ENCODE peak calls at places on chromosomes 2 and 18, in seven cellular contexts. G, C, T, N, X, I and Q are unnamed samples.
A peak's percentile ranks its signal among the peaks of the same experiment; 100 is the strongest.

GRCh38 chr2:240250985-240251847 is 110.8 kb upstream of the OTOS start:
- DNase-seq in G (no peak), C (peak; percentile 89), T (no peak), N (peak; percentile 97), X (peak; percentile 92), I (peak; percentile 51), Q (peak; percentile 77)

GRCh38 chr2:203662963-203663362 is 43.5 kb upstream of the CD28 start:
- DNase-seq in G (no peak), C (no peak), T (no peak), N (no peak), X (no peak), I (no peak), Q (no peak)

GRCh38 chr2:126661001-126661400 is 5.0 kb downstream of the GYPC start:
- DNase-seq in G (no peak), C (no peak), T (no peak), N (no peak), X (no peak), I (no peak), Q (no peak)

GRCh38 chr2:100818003-100818605 is 1.8 kb upstream of the NPAS2 start:
- DNase-seq in G (no peak), C (no peak), T (no peak), N (no peak), X (peak; percentile 74), I (no peak), Q (no peak)

GRCh38 chr18:2847341-2848144 is 737 bp downstream of the EMILIN2 start:
- DNase-seq in G (peak; percentile 4), C (no peak), T (no peak), N (peak; percentile 87), X (peak; percentile 46), I (peak; percentile 75), Q (no peak)

GRCh38 chr18:39870586-39870985 is 2084.4 kb upstream of the PIK3C3 start:
- DNase-seq in G (no peak), C (no peak), T (no peak), N (no peak), X (peak; percentile 80), I (no peak), Q (no peak)

GRCh38 chr2:67445652-67446268 is 48.6 kb downstream of the ETAA1 start:
- DNase-seq in G (no peak), C (no peak), T (no peak), N (no peak), X (no peak), I (no peak), Q (no peak)

GRCh38 chr2:163592954-163593622 is 142.7 kb downstream of the FIGN start:
- DNase-seq in G (no peak), C (no peak), T (no peak), N (no peak), X (no peak), I (no peak), Q (no peak)

GRCh38 chr2:98293931-98294687 is 52.1 kb upstream of the CNGA3 start:
- DNase-seq in G (no peak), C (no peak), T (no peak), N (no peak), X (no peak), I (no peak), Q (no peak)

GRCh38 chr2:157302492-157303099 is 23.0 kb downstream of the ERMN start:
- DNase-seq in G (no peak), C (no peak), T (no peak), N (no peak), X (peak; percentile 45), I (no peak), Q (no peak)

GRCh38 chr2:8176837-8177236 is 505.0 kb upstream of the ID2 start:
- DNase-seq in G (no peak), C (no peak), T (no peak), N (no peak), X (no peak), I (no peak), Q (no peak)

GRCh38 chr2:200172944-200173481 is 133.5 kb upstream of the SPATS2L start:
- DNase-seq in G (no peak), C (no peak), T (no peak), N (no peak), X (peak; percentile 70), I (no peak), Q (no peak)